ENCODE peak calls at places on chromosomes 5 and 9, in nine cellular contexts. Q is Calu3, T is B cell, M is cardiac fibroblast, X is mesothelial cell of epicardium, K is AG04450, Y is CD14-positive monocyte, H is choroid plexus epithelial cell, L is tibial artery. Z is an unnamed sample.
A peak's percentile ranks its signal among the peaks of the same experiment; 100 is the strongest.

GRCh38 chr9:136268318-136268717 is 22.7 kb upstream of the QSOX2 start:
- DNase-seq in K (no peak), X (no peak), Q (no peak), L (no peak), H (peak; percentile 16), Y (no peak), M (no peak), T (no peak), Z (no peak)

GRCh38 chr9:68932458-68932857 is 81.5 kb downstream of the PRKACG start:
- DNase-seq in Q (no peak), L (no peak), H (no peak), X (no peak), T (no peak), K (no peak), M (no peak), Y (no peak), Z (no peak)

GRCh38 chr5:8061140-8061469 is 192.2 kb downstream of the MTRR start:
- DNase-seq in Y (no peak), L (no peak), X (no peak), M (no peak), K (no peak), Q (no peak), H (no peak), T (no peak), Z (no peak)

GRCh38 chr5:124264499-124264898 is 481.9 kb downstream of the ZNF608 start:
- DNase-seq in H (no peak), L (no peak), K (peak; percentile 20), T (no peak), Q (no peak), M (no peak), Y (no peak), X (no peak), Z (no peak)

GRCh38 chr5:111755942-111756353 is 1.0 kb downstream of the NREP start:
- DNase-seq in L (no peak), T (no peak), Y (no peak), Q (no peak), H (peak; percentile 67), K (no peak), X (no peak), M (peak; percentile 79), Z (no peak)

GRCh38 chr9:136399176-136400037 is 563 bp downstream of the SNAPC4 start:
- DNase-seq in M (peak; percentile 24), K (no peak), Y (no peak), T (peak; percentile 60), Q (peak; percentile 26), H (peak; percentile 28), X (peak; percentile 20), L (no peak), Z (peak; percentile 14)

GRCh38 chr9:35914307-35914807 is 5.1 kb downstream of the SPAAR start:
- DNase-seq in M (peak; percentile 42), Q (peak; percentile 21), H (peak; percentile 26), K (no peak), T (peak; percentile 31), X (no peak), L (no peak), Y (no peak), Z (peak; percentile 85)

GRCh38 chr5:78501411-78502338 is 141.3 kb downstream of the SCAMP1 start:
- DNase-seq in Y (no peak), L (no peak), Q (no peak), M (peak; percentile 75), H (no peak), K (no peak), T (no peak), X (no peak), Z (no peak)

GRCh38 chr9:37752646-37753488 is 738 bp upstream of the TRMT10B start:
- DNase-seq in M (no peak), K (no peak), T (no peak), X (no peak), Q (no peak), Y (no peak), H (no peak), L (no peak), Z (no peak)

GRCh38 chr9:37758747-37759146 is 5.1 kb downstream of the TRMT10B start:
- DNase-seq in M (no peak), T (no peak), H (no peak), K (no peak), X (no peak), Q (no peak), L (no peak), Y (no peak), Z (no peak)

GRCh38 chr9:37751186-37751585 is 2.4 kb upstream of the TRMT10B start:
- DNase-seq in Q (no peak), X (no peak), L (no peak), K (no peak), M (no peak), H (no peak), T (no peak), Y (no peak), Z (no peak)

GRCh38 chr9:37749129-37749528 is 4.5 kb upstream of the TRMT10B start:
- DNase-seq in Q (no peak), H (no peak), L (no peak), M (no peak), T (no peak), K (no peak), Y (no peak), X (no peak), Z (no peak)

GRCh38 chr9:37753489-37754190 is at the start of gene TRMT10B:
- DNase-seq in Y (peak; percentile 58), K (peak; percentile 10), X (peak; percentile 69), L (peak; percentile 48), H (peak; percentile 74), T (peak; percentile 82), M (peak; percentile 74), Q (peak; percentile 35), Z (peak; percentile 78)
- TF ChIP-seq CTCF in Y (no peak), K (peak; percentile 24), X (no peak), L (no peak), H (no peak), T (no peak), M (peak; percentile 24), Q (no peak), Z (no peak)

GRCh38 chr9:95185931-95186330 is 131.6 kb downstream of the FANCC start:
- DNase-seq in L (no peak), Q (no peak), X (no peak), Y (no peak), K (no peak), H (no peak), T (no peak), M (no peak), Z (no peak)

GRCh38 chr9:95181845-95182244 is 135.7 kb downstream of the FANCC start:
- DNase-seq in T (no peak), Y (no peak), H (no peak), Q (no peak), K (no peak), L (no peak), M (no peak), X (no peak), Z (no peak)

GRCh38 chr9:95177617-95178016 is 139.9 kb downstream of the FANCC start:
- DNase-seq in Q (no peak), H (no peak), Y (no peak), M (no peak), X (no peak), K (no peak), L (no peak), T (no peak), Z (no peak)

GRCh38 chr9:95181226-95181818 is 136.2 kb downstream of the FANCC start:
- DNase-seq in H (peak; percentile 32), Y (no peak), Q (no peak), L (no peak), X (no peak), K (no peak), M (peak; percentile 36), T (no peak), Z (no peak)

DNA sequence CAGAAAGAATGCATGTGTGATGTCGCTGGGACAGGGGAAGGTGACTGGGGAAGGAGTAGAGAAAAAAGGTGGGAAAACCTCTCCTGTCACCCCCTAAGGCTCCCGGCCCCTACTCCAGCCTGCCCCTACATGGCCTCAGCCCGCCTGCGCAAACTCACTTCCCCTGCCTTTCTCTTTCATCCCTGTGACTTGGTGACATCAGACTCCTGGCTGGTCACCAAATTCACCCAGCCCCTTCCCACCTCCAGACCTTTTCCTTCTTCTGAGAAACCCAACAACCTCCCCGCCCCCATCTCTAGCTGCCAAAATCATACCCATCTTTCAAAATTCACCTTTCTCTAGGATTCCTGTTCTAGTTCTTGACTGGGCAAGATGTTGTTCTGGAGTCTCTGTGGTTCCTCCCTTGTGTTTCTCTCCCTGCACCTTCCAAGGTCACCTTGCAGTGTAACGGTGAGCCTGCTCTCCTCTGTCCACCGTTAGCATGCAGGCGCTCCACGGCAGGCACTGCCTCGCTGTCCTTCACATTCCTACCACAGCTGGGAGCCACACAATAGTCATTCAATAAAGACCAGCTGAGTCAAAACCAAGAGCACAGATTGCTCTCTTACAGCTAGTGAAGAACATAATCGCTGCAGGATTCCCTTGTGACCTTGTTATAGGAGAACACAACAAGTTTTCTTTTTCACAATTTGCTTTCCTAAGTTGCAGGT is 134.5 kb downstream of the FANCC start:
- DNase-seq in H (peak; percentile 77), Q (no peak), L (no peak), T (no peak), K (no peak), X (no peak), Y (no peak), M (no peak), Z (no peak)
- TF ChIP-seq CTCF in H (peak; percentile 78), Q (no peak), L (peak; percentile 38), T (no peak), K (no peak), X (no peak), Y (no peak), M (peak; percentile 1), Z (no peak)

GRCh38 chr5:72246239-72246580 is 73.8 kb downstream of the MRPS27 start:
- DNase-seq in Y (no peak), M (peak; percentile 68), H (peak; percentile 26), X (no peak), T (no peak), L (no peak), K (no peak), Q (no peak), Z (no peak)
- TF ChIP-seq CTCF in Y (no peak), M (peak; percentile 44), H (no peak), X (no peak), T (no peak), L (no peak), K (no peak), Q (no peak), Z (no peak)

GRCh38 chr5:131392461-131393095 is 128.7 kb downstream of the CDC42SE2 start:
- DNase-seq in X (no peak), K (no peak), M (no peak), L (no peak), Q (no peak), H (no peak), T (no peak), Y (no peak), Z (no peak)

GRCh38 chr5:131396015-131396414 is 132.2 kb downstream of the CDC42SE2 start:
- DNase-seq in Q (no peak), Y (no peak), X (no peak), H (no peak), M (no peak), K (no peak), L (no peak), T (no peak), Z (no peak)

GRCh38 chr5:131396882-131397281 is 133.0 kb downstream of the CDC42SE2 start:
- DNase-seq in X (no peak), Y (no peak), T (no peak), Q (no peak), L (no peak), H (no peak), M (no peak), K (no peak), Z (no peak)

GRCh38 chr5:131393498-131393968 is 129.7 kb downstream of the CDC42SE2 start:
- DNase-seq in H (no peak), T (no peak), L (no peak), Q (no peak), K (no peak), X (no peak), Y (no peak), M (no peak), Z (no peak)

DNA sequence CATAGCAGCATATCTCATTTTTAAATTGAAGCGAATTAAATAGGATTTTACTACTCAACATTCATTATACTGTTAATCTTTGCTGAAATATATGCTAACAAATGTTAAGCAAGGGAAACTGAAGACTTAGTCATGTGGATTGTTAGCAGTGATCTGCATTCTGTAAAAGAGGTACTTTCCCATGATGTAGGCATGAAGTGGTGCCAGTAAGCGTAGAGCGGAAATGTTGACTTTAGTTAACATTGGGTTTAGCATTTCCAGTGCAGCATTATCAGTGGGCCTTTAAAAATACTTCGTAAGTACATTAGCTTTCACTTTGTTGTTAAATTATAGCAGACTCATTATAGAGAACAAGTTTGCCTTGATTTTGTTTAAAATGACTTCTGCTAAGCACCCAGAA is 130.3 kb downstream of the CDC42SE2 start:
- DNase-seq in Q (no peak), L (no peak), K (no peak), X (no peak), Y (no peak), T (peak; percentile 71), H (peak; percentile 48), M (peak; percentile 39), Z (no peak)
- TF ChIP-seq CTCF in Q (no peak), L (no peak), K (no peak), X (no peak), Y (no peak), T (no peak), H (no peak), M (no peak), Z (no peak)

Z was measured in mucosa of descending colon.